ENCODE peak calls at places on chromosomes 3 and 15, in seven cellular contexts. Z is activated B cell treated with CpG ODN at 0.5 μM for 24 hours; P is occipital lobe; A is AML-193; D is stimulated activated naive CD8-positive, alpha-beta T cell treated with anti-CD3 and anti-CD28 coated beads, Interleukin-15, amount 100 ng/mL, for 72 hours; M is H9; I is mammary epithelial cell. X is an unnamed sample.

GRCh38 chr3:126085841-126086240 is 1.9 kb upstream of the SLC41A3 start:
- DNase-seq in Z (no peak), P (no peak), A (no peak), D (peak), M (no peak), I (no peak), X (no peak)

GRCh38 chr3:65785065-65785645 is 253.6 kb downstream of the MAGI1 start:
- DNase-seq in Z (no peak), P (no peak), A (peak), D (no peak), M (no peak), I (peak), X (no peak)

GRCh38 chr15:78502641-78503040 is 4.7 kb upstream of the HYKK start:
- DNase-seq in Z (no peak), P (no peak), A (no peak), D (no peak), M (no peak), I (no peak), X (no peak)

GRCh38 chr3:197241173-197241572 is 57.2 kb downstream of the DLG1 start:
- DNase-seq in Z (no peak), P (no peak), A (no peak), D (no peak), M (no peak), I (no peak), X (no peak)

GRCh38 chr3:53835257-53835656 is 11.0 kb downstream of the CHDH start:
- DNase-seq in Z (no peak), P (no peak), A (no peak), D (no peak), M (no peak), I (no peak), X (no peak)

GRCh38 chr15:95565702-95566101 is 764.8 kb upstream of the NR2F2 start:
- DNase-seq in Z (no peak), P (no peak), A (no peak), D (no peak), M (no peak), I (no peak), X (no peak)

GRCh38 chr3:12557472-12558105 is 702 bp downstream of the MKRN2 start:
- DNase-seq in Z (no peak), P (no peak), A (peak), D (no peak), M (no peak), I (peak), X (no peak)

GRCh38 chr3:161770532-161771386 is 274.2 kb downstream of the OTOL1 start:
- DNase-seq in Z (no peak), P (no peak), A (no peak), D (no peak), M (no peak), I (no peak), X (no peak)

GRCh38 chr15:25859838-25860645 is 3.1 kb downstream of the ATP10A start:
- DNase-seq in Z (no peak), P (no peak), A (no peak), D (no peak), M (no peak), I (no peak), X (no peak)

GRCh38 chr3:69178838-69179739 is 56.7 kb upstream of the LMOD3 start:
- DNase-seq in Z (no peak), P (no peak), A (no peak), D (no peak), M (no peak), I (peak), X (no peak)

GRCh38 chr15:52441846-52442245 is 86.8 kb downstream of the MYO5A start:
- DNase-seq in Z (no peak), P (no peak), A (no peak), D (no peak), M (no peak), I (no peak), X (no peak)

GRCh38 chr3:139455855-139456254 is 20.5 kb downstream of the RBP2 start:
- DNase-seq in Z (no peak), P (no peak), A (no peak), D (no peak), M (no peak), I (no peak), X (no peak)

GRCh38 chr3:142947799-142948575 is 15.5 kb downstream of the PAQR9 start:
- DNase-seq in Z (no peak), P (no peak), A (no peak), D (peak), M (no peak), I (peak), X (no peak)

GRCh38 chr3:195524171-195524896 is 18.8 kb downstream of the PPP1R2 start:
- DNase-seq in Z (no peak), P (no peak), A (no peak), D (no peak), M (no peak), I (no peak), X (no peak)

GRCh38 chr3:44120721-44121582 is 120.7 kb upstream of the TOPAZ1 start:
- DNase-seq in Z (no peak), P (no peak), A (no peak), D (no peak), M (peak), I (peak), X (no peak)

GRCh38 chr3:18988619-18989229 is 159.6 kb upstream of the KCNH8 start:
- DNase-seq in Z (no peak), P (no peak), A (peak), D (no peak), M (no peak), I (peak), X (no peak)

GRCh38 chr15:71715914-71716313 is 94.4 kb upstream of the NR2E3 start:
- DNase-seq in Z (no peak), P (no peak), A (no peak), D (no peak), M (no peak), I (no peak), X (no peak)

GRCh38 chr3:130992344-130992743 is 34.3 kb downstream of the ASTE1 start:
- DNase-seq in Z (no peak), P (no peak), A (no peak), D (no peak), M (no peak), I (no peak), X (no peak)

GRCh38 chr15:39719109-39719508 is 63.5 kb downstream of the FSIP1 start:
- DNase-seq in Z (no peak), P (no peak), A (no peak), D (no peak), M (no peak), I (no peak), X (no peak)

X was measured in dorsolateral prefrontal cortex.